ENCODE peak calls at places on chromosomes 16 and 17, in seven cellular contexts. J is A549, Y is ovary, W is tibial nerve, A is HepG2, P is stomach, B is SK-N-SH. Z is an unnamed sample.

GRCh38 chr17:83201206-83202001 is 122.0 kb downstream of the METRNL start:
- DNase-seq in A (no peak), Y (no peak), B (no peak), W (peak; percentile 7), P (peak; percentile 20), J (no peak), Z (peak; percentile 40)

GRCh38 chr17:11612956-11613355 is 14.7 kb downstream of the DNAH9 start:
- DNase-seq in P (no peak), A (no peak), B (no peak), J (no peak), Y (no peak), W (no peak), Z (no peak)

GRCh38 chr17:74601944-74602572 is 10.0 kb upstream of the CD300LD start:
- DNase-seq in W (no peak), J (peak; percentile 70), A (peak; percentile 60), P (no peak), Y (no peak), B (peak; percentile 68), Z (no peak)

GRCh38 chr16:17972460-17972943 is 364.0 kb downstream of the NPIPA8 start:
- DNase-seq in B (peak; percentile 88), A (no peak), P (no peak), W (no peak), J (no peak), Y (no peak), Z (peak; percentile 76)

GRCh38 chr16:80265624-80266306 is 275.0 kb upstream of the DYNLRB2 start:
- DNase-seq in W (no peak), A (peak; percentile 99), J (peak; percentile 51), Y (no peak), P (no peak), B (no peak), Z (no peak)

GRCh38 chr16:9042533-9042932 is 48.9 kb upstream of the HAPSTR1 start:
- DNase-seq in J (no peak), Y (no peak), P (no peak), A (no peak), B (no peak), W (no peak), Z (no peak)

GRCh38 chr17:1907818-1908698 is 78.3 kb downstream of the RPA1 start:
- DNase-seq in Y (no peak), A (no peak), B (no peak), W (no peak), P (no peak), J (no peak), Z (no peak)

GRCh38 chr17:30290696-30291570 is 811 bp downstream of the BLMH start:
- DNase-seq in B (peak; percentile 64), Y (peak; percentile 52), P (peak; percentile 50), W (no peak), J (peak; percentile 60), A (peak; percentile 35), Z (no peak)

GRCh38 chr17:62781826-62782225 is 26.3 kb downstream of the MARCHF10 start:
- DNase-seq in J (peak; percentile 69), A (peak; percentile 20), Y (no peak), B (no peak), P (no peak), W (no peak), Z (no peak)

GRCh38 chr16:81316176-81316496 is 1.4 kb downstream of the GAN start:
- DNase-seq in J (no peak), Y (no peak), A (no peak), P (no peak), B (no peak), W (no peak), Z (no peak)

GRCh38 chr17:43914451-43914850 is 7.1 kb upstream of the MPP2 start:
- DNase-seq in W (no peak), J (no peak), P (no peak), A (no peak), Y (no peak), B (no peak), Z (no peak)
- TF ChIP-seq CTCF in W (no peak), J (no peak), P (no peak), A (no peak), Y (no peak), B (no peak), Z (no peak)

DNA sequence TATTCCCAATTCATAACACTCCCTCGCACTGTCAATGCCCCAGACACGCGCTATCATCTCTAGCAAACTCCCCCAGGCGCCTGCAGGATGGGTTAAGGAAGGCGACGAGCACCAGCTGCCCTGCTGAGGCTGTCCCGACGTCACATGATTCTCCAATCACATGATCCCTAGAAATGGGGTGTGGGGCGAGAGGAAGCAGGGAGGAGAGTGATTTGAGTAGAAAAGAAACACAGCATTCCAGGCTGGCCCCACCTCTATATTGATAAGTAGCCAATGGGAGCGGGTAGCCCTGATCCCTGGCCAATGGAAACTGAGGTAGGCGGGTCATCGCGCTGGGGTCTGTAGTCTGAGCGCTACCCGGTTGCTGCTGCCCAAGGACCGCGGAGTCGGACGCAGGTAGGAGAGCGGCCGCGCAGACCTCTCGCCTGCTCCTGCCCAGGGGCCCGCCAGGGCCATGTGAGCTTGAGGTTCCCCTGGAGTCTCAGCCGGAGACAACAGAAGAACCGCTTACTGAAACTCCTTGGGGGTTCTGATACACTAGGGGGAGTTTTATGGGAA is at the start of gene GRN:
- DNase-seq in B (peak; percentile 97), P (peak; percentile 96), Y (peak; percentile 92), W (peak; percentile 93), J (peak; percentile 100), A (peak; percentile 100), Z (peak; percentile 97)
- TF ChIP-seq EP300 in B (peak; percentile 53), P (no peak), Y (no peak), W (peak; percentile 91), J (no peak), A (no peak), Z (no peak)

GRCh38 chr17:35808962-35809854 is at the start of gene TAF15:
- DNase-seq in W (peak; percentile 92), Y (peak; percentile 94), B (peak; percentile 95), P (peak; percentile 96), A (peak; percentile 97), J (peak; percentile 99), Z (peak; percentile 98)

GRCh38 chr17:35801583-35802224 is 6.3 kb upstream of the MMP28 start:
- DNase-seq in J (no peak), B (peak; percentile 83), A (no peak), Y (no peak), P (peak; percentile 72), W (no peak), Z (no peak)

GRCh38 chr17:35807371-35808144 is 1.7 kb upstream of the TAF15 start:
- DNase-seq in W (no peak), J (no peak), Y (no peak), A (no peak), B (no peak), P (no peak), Z (no peak)

GRCh38 chr17:35808240-35808961 is 883 bp upstream of the TAF15 start:
- DNase-seq in P (no peak), W (no peak), B (no peak), J (no peak), A (no peak), Y (no peak), Z (no peak)

GRCh38 chr17:35804658-35805192 is 4.6 kb upstream of the TAF15 start:
- DNase-seq in J (peak; percentile 95), P (peak; percentile 44), W (no peak), Y (no peak), B (peak; percentile 81), A (peak; percentile 88), Z (no peak)
- TF ChIP-seq CTCF in J (peak; percentile 100), P (peak; percentile 85), W (peak; percentile 94), Y (no peak), B (peak; percentile 95), A (peak; percentile 80), Z (peak; percentile 80)

DNA sequence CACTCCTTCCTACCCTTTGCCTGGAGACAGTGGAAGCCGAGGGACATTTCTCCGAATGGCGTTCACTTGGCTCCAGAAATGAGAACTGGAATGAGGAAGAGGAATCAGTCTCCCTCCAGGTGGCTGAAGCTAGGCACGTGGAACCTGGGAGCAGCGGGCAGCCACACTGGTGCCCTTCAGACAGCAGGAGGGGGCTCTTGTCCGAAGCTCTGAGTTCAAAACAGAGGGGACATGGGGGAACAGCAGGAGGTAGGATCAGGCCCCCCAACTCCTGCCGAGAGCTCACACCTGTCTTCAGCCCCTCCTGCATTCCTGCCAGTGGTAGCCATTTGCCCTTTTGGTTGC is 41.5 kb downstream of the TMEM235 start:
- DNase-seq in Y (no peak), P (no peak), B (no peak), W (no peak), J (no peak), A (no peak), Z (no peak)
- TF ChIP-seq EP300 in Y (no peak), P (no peak), B (no peak), W (no peak), J (no peak), A (no peak), Z (no peak)

GRCh38 chr17:63827801-63828221 is 348 bp upstream of the FTSJ3 start:
- DNase-seq in W (no peak), Y (no peak), J (no peak), A (no peak), B (no peak), P (no peak), Z (no peak)
- TF ChIP-seq CTCF in W (peak; percentile 7), Y (no peak), J (no peak), A (no peak), B (peak; percentile 4), P (no peak), Z (no peak)

GRCh38 chr17:67281053-67281452 is 36.1 kb upstream of the HELZ start:
- DNase-seq in W (no peak), J (no peak), Y (no peak), P (no peak), B (no peak), A (no peak), Z (no peak)
- TF ChIP-seq EP300 in W (no peak), J (no peak), Y (no peak), P (no peak), B (no peak), A (no peak), Z (no peak)